ENCODE peak calls at places on chromosome 2, in four cellular contexts. G is HuH-7.5, O is sciatic nerve, X is ovary. D is an unnamed sample.

GRCh38 chr2:17413031-17413430 is 105.2 kb downstream of the RAD51AP2 start:
- DNase-seq in G (no peak), O (no peak), X (no peak), D (no peak)

GRCh38 chr2:73730810-73731209 is 6.3 kb downstream of the TPRKB start:
- DNase-seq in G (no peak), O (no peak), X (no peak), D (no peak)

GRCh38 chr2:128466377-128467175 is 147.9 kb upstream of the HS6ST1 start:
- DNase-seq in G (no peak), O (no peak), X (no peak), D (no peak)

GRCh38 chr2:77977486-77978063 is 455.4 kb upstream of the LRRTM4 start:
- DNase-seq in G (no peak), O (no peak), X (no peak), D (no peak)

GRCh38 chr2:72754628-72755320 is 71.1 kb downstream of the EXOC6B start:
- DNase-seq in G (no peak), O (no peak), X (no peak), D (no peak)

GRCh38 chr2:42562474-42563144 is 5.8 kb upstream of the MTA3 start:
- DNase-seq in G (peak; percentile 20), O (no peak), X (no peak), D (peak; percentile 90)

GRCh38 chr2:197013098-197013497 is 86.6 kb upstream of the PGAP1 start:
- DNase-seq in G (no peak), O (no peak), X (no peak), D (no peak)

GRCh38 chr2:205908491-205909193 is 177.3 kb downstream of the INO80D start:
- DNase-seq in G (no peak), O (no peak), X (no peak), D (no peak)

GRCh38 chr2:224429441-224429810 is 27.5 kb upstream of the FAM124B start:
- DNase-seq in G (no peak), O (no peak), X (no peak), D (no peak)

GRCh38 chr2:64727843-64728463 is 74.2 kb upstream of the SERTAD2 start:
- DNase-seq in G (no peak), O (no peak), X (no peak), D (no peak)